ENCODE peak calls at places on chromosomes 7 and 10, in four cellular contexts. N, K, P and E are unnamed samples.

GRCh38 chr10:58954163-58954562 is 222.3 kb upstream of the PHYHIPL start:
- DNase-seq in N (no peak), K (no peak), P (no peak), E (no peak)

GRCh38 chr10:131997366-131998049 is 15.8 kb upstream of the BNIP3 start:
- DNase-seq in N (no peak), K (peak), P (no peak), E (peak)

GRCh38 chr7:6056616-6057015 is 25.4 kb downstream of the ANKRD61 start:
- DNase-seq in N (no peak), K (no peak), P (no peak), E (no peak)

GRCh38 chr10:31166606-31167005 is 134.9 kb upstream of the ZNF438 start:
- DNase-seq in N (no peak), K (no peak), P (no peak), E (no peak)

GRCh38 chr10:43138757-43139241 is 554 bp downstream of the CSGALNACT2 start:
- DNase-seq in N (no peak), K (no peak), P (no peak), E (peak)

GRCh38 chr10:4543943-4544540 is 282.0 kb upstream of the AKR1E2 start:
- DNase-seq in N (no peak), K (no peak), P (no peak), E (no peak)

GRCh38 chr10:47311193-47311899 is 10.9 kb upstream of the GDF2 start:
- DNase-seq in N (no peak), K (no peak), P (no peak), E (no peak)

GRCh38 chr10:110461530-110461929 is 36.2 kb upstream of the DUSP5 start:
- DNase-seq in N (no peak), K (no peak), P (no peak), E (no peak)

GRCh38 chr10:99658622-99659030 is 683 bp upstream of the ENTPD7 start:
- DNase-seq in N (peak), K (peak), P (no peak), E (peak)

GRCh38 chr10:73908853-73909611 is 1.9 kb upstream of the PLAU start:
- DNase-seq in N (no peak), K (no peak), P (peak), E (no peak)

GRCh38 chr10:47022311-47023131 is 111.3 kb downstream of the PTPN20 start:
- DNase-seq in N (no peak), K (peak), P (no peak), E (no peak)

GRCh38 chr10:97687785-97688781 is 1.0 kb upstream of the AVPI1 start:
- DNase-seq in N (no peak), K (no peak), P (no peak), E (no peak)

GRCh38 chr10:114073787-114074186 is 30.1 kb downstream of the ADRB1 start:
- DNase-seq in N (no peak), K (no peak), P (no peak), E (no peak)

GRCh38 chr7:32155712-32156111 is 85.5 kb upstream of the PDE1C start:
- DNase-seq in N (no peak), K (no peak), P (no peak), E (no peak)

GRCh38 chr10:5814110-5815107 is 1.2 kb upstream of the GDI2 start:
- DNase-seq in N (peak), K (no peak), P (no peak), E (no peak)

GRCh38 chr7:25859412-25859704 is 292.6 kb upstream of the NFE2L3 start:
- DNase-seq in N (no peak), K (peak), P (no peak), E (no peak)

GRCh38 chr7:143279186-143280098 is 5.3 kb upstream of the TMEM139 start:
- DNase-seq in N (no peak), K (no peak), P (no peak), E (no peak)

GRCh38 chr7:44216019-44216418 is 15.2 kb downstream of the YKT6 start:
- DNase-seq in N (no peak), K (no peak), P (no peak), E (no peak)

GRCh38 chr7:41975854-41976253 is 261.2 kb downstream of the GLI3 start:
- DNase-seq in N (no peak), K (no peak), P (no peak), E (no peak)

GRCh38 chr7:4266270-4267040 is 415.6 kb upstream of the FOXK1 start:
- DNase-seq in N (no peak), K (peak), P (no peak), E (no peak)

GRCh38 chr10:22619111-22619510 is 95.3 kb downstream of the PIP4K2A start:
- DNase-seq in N (no peak), K (no peak), P (no peak), E (no peak)

GRCh38 chr7:65429642-65430343 is 56.1 kb downstream of the ZNF92 start:
- DNase-seq in N (no peak), K (no peak), P (no peak), E (no peak)

GRCh38 chr10:110634527-110635209 is 9.5 kb upstream of the RBM20 start:
- DNase-seq in N (no peak), K (no peak), P (no peak), E (no peak)

GRCh38 chr7:39622609-39623311 is 612 bp upstream of the RALA start:
- DNase-seq in N (no peak), K (no peak), P (no peak), E (no peak)

GRCh38 chr10:96276831-96277230 is 5.5 kb upstream of the BLNK start:
- DNase-seq in N (no peak), K (no peak), P (no peak), E (no peak)

GRCh38 chr10:124916098-124916584 is 25.8 kb upstream of the ZRANB1 start:
- DNase-seq in N (no peak), K (no peak), P (no peak), E (no peak)

GRCh38 chr7:31096198-31096881 is 44.2 kb downstream of the ADCYAP1R1 start:
- DNase-seq in N (no peak), K (no peak), P (no peak), E (no peak)

GRCh38 chr7:29306276-29307036 is 111.9 kb downstream of the CHN2 start:
- DNase-seq in N (no peak), K (no peak), P (no peak), E (no peak)

GRCh38 chr7:33421384-33421783 is 292.0 kb downstream of the BBS9 start:
- DNase-seq in N (no peak), K (no peak), P (no peak), E (peak)

GRCh38 chr10:34889004-34889869 is 74.1 kb upstream of the PARD3 start:
- DNase-seq in N (no peak), K (no peak), P (no peak), E (no peak)

GRCh38 chr7:158318511-158318913 is 269.1 kb downstream of the PTPRN2 start:
- DNase-seq in N (no peak), K (peak), P (no peak), E (no peak)

GRCh38 chr10:124732931-124733536 is 11.1 kb downstream of the FAM53B start:
- DNase-seq in N (no peak), K (no peak), P (peak), E (no peak)

GRCh38 chr7:140673770-140674155 is 1.0 kb downstream of the ADCK2 start:
- DNase-seq in N (no peak), K (peak), P (no peak), E (no peak)

GRCh38 chr10:74177140-74177677 is 26.2 kb downstream of the ADK start:
- DNase-seq in N (no peak), K (no peak), P (no peak), E (no peak)

GRCh38 chr7:99012722-99013121 is 131.2 kb downstream of the SMURF1 start:
- DNase-seq in N (no peak), K (no peak), P (no peak), E (no peak)

GRCh38 chr7:84484502-84485079 is 290.0 kb upstream of the SEMA3A start:
- DNase-seq in N (no peak), K (no peak), P (no peak), E (peak)

GRCh38 chr7:87312215-87312865 is 33.1 kb upstream of the CROT start:
- DNase-seq in N (peak), K (peak), P (peak), E (peak)
- TF ChIP-seq JUND in N (no peak), K (no peak), P (no peak), E (no peak)

GRCh38 chr7:102872460-102872859 is 40.3 kb upstream of the LRRC17 start:
- DNase-seq in N (no peak), K (no peak), P (no peak), E (no peak)

GRCh38 chr7:102874966-102875365 is 37.8 kb upstream of the LRRC17 start:
- DNase-seq in N (no peak), K (no peak), P (no peak), E (no peak)

GRCh38 chr7:102873470-102874165 is 39.2 kb upstream of the LRRC17 start:
- DNase-seq in N (no peak), K (no peak), P (no peak), E (no peak)

GRCh38 chr7:102874166-102874829 is 38.5 kb upstream of the LRRC17 start:
- DNase-seq in N (peak), K (no peak), P (peak), E (no peak)

GRCh38 chr7:102875700-102876192 is 37.1 kb upstream of the LRRC17 start:
- DNase-seq in N (peak), K (no peak), P (no peak), E (no peak)
- TF ChIP-seq JUND in N (peak), K (no peak), P (no peak), E (no peak)

GRCh38 chr7:40829201-40829600 is 694.4 kb downstream of the SUGCT start:
- DNase-seq in N (no peak), K (no peak), P (no peak), E (no peak)

GRCh38 chr7:40826419-40827216 is 691.8 kb downstream of the SUGCT start:
- DNase-seq in N (no peak), K (no peak), P (no peak), E (no peak)

GRCh38 chr7:40824461-40824860 is 689.7 kb downstream of the SUGCT start:
- DNase-seq in N (no peak), K (no peak), P (no peak), E (no peak)

GRCh38 chr7:40828686-40829085 is 693.9 kb downstream of the SUGCT start:
- DNase-seq in N (no peak), K (no peak), P (no peak), E (no peak)

GRCh38 chr7:40827217-40828085 is 692.6 kb downstream of the SUGCT start:
- DNase-seq in N (no peak), K (no peak), P (no peak), E (peak)
- TF ChIP-seq JUND in N (no peak), K (no peak), P (no peak), E (no peak)

GRCh38 chr7:3076700-3077099 is 33.0 kb upstream of the CARD11 start:
- DNase-seq in N (no peak), K (no peak), P (no peak), E (no peak)

GRCh38 chr7:3076163-3076562 is 32.5 kb upstream of the CARD11 start:
- DNase-seq in N (no peak), K (no peak), P (no peak), E (no peak)

GRCh38 chr7:3075441-3075840 is 31.8 kb upstream of the CARD11 start:
- DNase-seq in N (no peak), K (no peak), P (no peak), E (no peak)

GRCh38 chr7:3080106-3080505 is 36.4 kb upstream of the CARD11 start:
- DNase-seq in N (no peak), K (no peak), P (no peak), E (no peak)

GRCh38 chr7:3078458-3078857 is 34.8 kb upstream of the CARD11 start:
- DNase-seq in N (no peak), K (no peak), P (no peak), E (no peak)
- TF ChIP-seq JUND in N (no peak), K (no peak), P (no peak), E (no peak)